ENCODE peak calls at places on chromosomes 5 and 9, in five cellular contexts. M is NCI-H2081; O is naive thymus-derived CD8-positive, alpha-beta T cell; V is nucleus accumbens; U is germinal center. H is an unnamed sample.

GRCh38 chr9:34984049-34984448 is 5.5 kb upstream of the DNAJB5 start:
- DNase-seq in M (no peak), O (no peak), V (no peak), U (no peak), H (no peak)

GRCh38 chr9:35867538-35867937 is 2.7 kb downstream of the OR13J1 start:
- DNase-seq in M (no peak), O (no peak), V (no peak), U (no peak), H (no peak)

GRCh38 chr9:130715270-130716077 is 21.9 kb downstream of the EXOSC2 start:
- DNase-seq in M (no peak), O (no peak), V (no peak), U (no peak), H (peak; percentile 45)

GRCh38 chr9:108743426-108743825 is 112.4 kb downstream of the ACTL7B start:
- DNase-seq in M (no peak), O (no peak), V (no peak), U (no peak), H (no peak)

GRCh38 chr5:125685771-125686170 is 737.4 kb upstream of the GRAMD2B start:
- DNase-seq in M (no peak), O (no peak), V (no peak), U (no peak), H (no peak)

GRCh38 chr9:119289740-119290139 is 79.5 kb downstream of the BRINP1 start:
- DNase-seq in M (peak; percentile 56), O (no peak), V (no peak), U (peak; percentile 14), H (peak; percentile 71)

GRCh38 chr5:39843767-39844166 is 419.0 kb upstream of the DAB2 start:
- DNase-seq in M (no peak), O (no peak), V (no peak), U (no peak), H (peak; percentile 13)

GRCh38 chr5:155024015-155024414 is 10.5 kb downstream of the KIF4B start:
- DNase-seq in M (no peak), O (no peak), V (no peak), U (no peak), H (peak; percentile 12)

GRCh38 chr9:109444771-109445320 is 53.3 kb downstream of the PTPN3 start:
- DNase-seq in M (no peak), O (no peak), V (no peak), U (no peak), H (no peak)

GRCh38 chr5:134430001-134430569 is 18.4 kb upstream of the CDKN2AIPNL start:
- DNase-seq in M (no peak), O (no peak), V (no peak), U (no peak), H (no peak)

GRCh38 chr5:89929173-89929572 is 480.4 kb downstream of the CETN3 start:
- DNase-seq in M (no peak), O (no peak), V (no peak), U (no peak), H (no peak)

GRCh38 chr5:108654042-108654441 is 93.7 kb upstream of the FER start:
- DNase-seq in M (no peak), O (no peak), V (no peak), U (no peak), H (peak; percentile 33)

GRCh38 chr9:14080940-14081621 is 232.9 kb downstream of the NFIB start:
- DNase-seq in M (peak; percentile 28), O (no peak), V (no peak), U (no peak), H (peak; percentile 63)

GRCh38 chr9:5352637-5353248 is 13.1 kb upstream of the RLN1 start:
- DNase-seq in M (no peak), O (no peak), V (no peak), U (no peak), H (no peak)

GRCh38 chr9:83013261-83013610 is 49.7 kb downstream of the RASEF start:
- DNase-seq in M (no peak), O (no peak), V (no peak), U (no peak), H (no peak)

GRCh38 chr9:97521576-97522333 is 20.3 kb downstream of the TMOD1 start:
- DNase-seq in M (no peak), O (no peak), V (no peak), U (no peak), H (no peak)

GRCh38 chr9:124016152-124017063 is 4.8 kb downstream of the LHX2 start:
- DNase-seq in M (no peak), O (no peak), V (no peak), U (no peak), H (no peak)

GRCh38 chr5:120152472-120152871 is 311.6 kb upstream of the PRR16 start:
- DNase-seq in M (no peak), O (no peak), V (no peak), U (no peak), H (peak; percentile 84)

GRCh38 chr5:40628428-40628827 is 51.3 kb upstream of the PTGER4 start:
- DNase-seq in M (no peak), O (no peak), V (no peak), U (no peak), H (no peak)

GRCh38 chr5:35924122-35924949 is 14.1 kb downstream of the CAPSL start:
- DNase-seq in M (no peak), O (no peak), V (no peak), U (no peak), H (peak; percentile 54)

GRCh38 chr5:88515881-88516819 is 247.5 kb upstream of the TMEM161B start:
- DNase-seq in M (peak; percentile 28), O (no peak), V (no peak), U (no peak), H (peak; percentile 29)

GRCh38 chr9:126531035-126531571 is 82.6 kb upstream of the LMX1B start:
- DNase-seq in M (no peak), O (no peak), V (no peak), U (no peak), H (no peak)

GRCh38 chr5:162372265-162372664 is 304.7 kb downstream of the GABRG2 start:
- DNase-seq in M (no peak), O (no peak), V (no peak), U (no peak), H (no peak)

GRCh38 chr5:26662806-26663360 is 375.5 kb downstream of the CDH9 start:
- DNase-seq in M (no peak), O (no peak), V (no peak), U (no peak), H (no peak)

GRCh38 chr9:132663120-132663519 is 6.7 kb downstream of the DDX31 start:
- DNase-seq in M (no peak), O (no peak), V (no peak), U (no peak), H (no peak)

GRCh38 chr5:116990010-116990409 is 415.4 kb upstream of the SEMA6A start:
- DNase-seq in M (no peak), O (no peak), V (no peak), U (no peak), H (no peak)

GRCh38 chr9:118059520-118060278 is 355.5 kb downstream of the TLR4 start:
- DNase-seq in M (peak; percentile 5), O (no peak), V (no peak), U (no peak), H (peak; percentile 36)

GRCh38 chr5:160463227-160463626 is 41.6 kb downstream of the PTTG1 start:
- DNase-seq in M (no peak), O (no peak), V (no peak), U (no peak), H (no peak)

GRCh38 chr9:4167040-4167671 is 132.7 kb downstream of the GLIS3 start:
- DNase-seq in M (no peak), O (no peak), V (no peak), U (no peak), H (no peak)